ENCODE peak calls at places on chromosomes 12 and 14, in seven cellular contexts. L is transverse colon, X is substantia nigra, K is neuronal stem cell, E is caudate nucleus, H is mesenchymal stem cell, C is tibial artery. D is an unnamed sample.
A peak's percentile ranks its signal among the peaks of the same experiment; 100 is the strongest.

GRCh38 chr12:132560421-132560830 is 50.0 kb downstream of the LRCOL1 start:
- DNase-seq in L (peak; percentile 46), X (no peak), K (no peak), E (no peak), H (no peak), C (no peak), D (no peak)

GRCh38 chr12:10590976-10591375 is 22.4 kb downstream of the MAGOHB start:
- DNase-seq in L (no peak), X (no peak), K (no peak), E (no peak), H (no peak), C (no peak), D (no peak)

GRCh38 chr12:123771261-123771660 is 9.2 kb downstream of the DNAH10 start:
- DNase-seq in L (no peak), X (no peak), K (no peak), E (no peak), H (no peak), C (no peak), D (no peak)

GRCh38 chr14:61625171-61625570 is 70.1 kb upstream of the HIF1A start:
- DNase-seq in L (no peak), X (no peak), K (no peak), E (no peak), H (peak; percentile 32), C (no peak), D (no peak)

GRCh38 chr12:114876968-114877680 is 193.1 kb upstream of the TBX3 start:
- DNase-seq in L (no peak), X (no peak), K (no peak), E (no peak), H (no peak), C (no peak), D (no peak)

GRCh38 chr12:132340266-132341035 is 11.1 kb upstream of the GALNT9 start:
- DNase-seq in L (no peak), X (no peak), K (no peak), E (no peak), H (no peak), C (no peak), D (no peak)

GRCh38 chr12:114254172-114254571 is 151.8 kb downstream of the TBX5 start:
- DNase-seq in L (no peak), X (no peak), K (no peak), E (no peak), H (no peak), C (no peak), D (no peak)

GRCh38 chr12:87848248-87848868 is 180.8 kb downstream of the C12orf50 start:
- DNase-seq in L (no peak), X (no peak), K (peak; percentile 49), E (no peak), H (peak; percentile 65), C (no peak), D (no peak)

GRCh38 chr12:23204933-23205778 is 580.2 kb downstream of the ETNK1 start:
- DNase-seq in L (no peak), X (no peak), K (peak; percentile 50), E (no peak), H (peak; percentile 67), C (no peak), D (no peak)

GRCh38 chr12:22408605-22409004 is 74.1 kb upstream of the ST8SIA1 start:
- DNase-seq in L (no peak), X (no peak), K (no peak), E (no peak), H (no peak), C (no peak), D (no peak)

GRCh38 chr14:65191716-65192115 is 89.4 kb upstream of the MAX start:
- DNase-seq in L (no peak), X (no peak), K (no peak), E (no peak), H (no peak), C (no peak), D (no peak)

GRCh38 chr14:76894308-76894707 is 68.1 kb downstream of the LRRC74A start:
- DNase-seq in L (no peak), X (no peak), K (no peak), E (no peak), H (no peak), C (no peak), D (no peak)

GRCh38 chr12:108838194-108839010 is 19.0 kb downstream of the SSH1 start:
- DNase-seq in L (peak; percentile 78), X (no peak), K (no peak), E (no peak), H (peak; percentile 100), C (peak; percentile 94), D (peak; percentile 47)

GRCh38 chr14:24816929-24817637 is 183.1 kb upstream of the GZMB start:
- DNase-seq in L (peak; percentile 73), X (no peak), K (no peak), E (no peak), H (no peak), C (no peak), D (no peak)

GRCh38 chr12:40208707-40209106 is 16.1 kb upstream of the LRRK2 start:
- DNase-seq in L (peak; percentile 9), X (no peak), K (no peak), E (no peak), H (no peak), C (no peak), D (no peak)

GRCh38 chr12:66774921-66775320 is 96.0 kb upstream of the GRIP1 start:
- DNase-seq in L (no peak), X (no peak), K (no peak), E (no peak), H (no peak), C (no peak), D (no peak)

GRCh38 chr14:49769171-49769570 is 1.2 kb downstream of the KLHDC2 start:
- DNase-seq in L (peak; percentile 40), X (no peak), K (no peak), E (no peak), H (no peak), C (no peak), D (no peak)

GRCh38 chr12:6604254-6605029 is 2.7 kb downstream of the CHD4 start:
- DNase-seq in L (peak; percentile 35), X (no peak), K (no peak), E (no peak), H (no peak), C (no peak), D (no peak)

GRCh38 chr14:39158222-39158858 is 11.8 kb downstream of the TRAPPC6B start:
- DNase-seq in L (no peak), X (no peak), K (no peak), E (no peak), H (no peak), C (no peak), D (no peak)

GRCh38 chr12:123747309-123747708 is 14.8 kb upstream of the DNAH10 start:
- DNase-seq in L (no peak), X (no peak), K (no peak), E (no peak), H (no peak), C (no peak), D (no peak)

GRCh38 chr12:21795648-21796328 is 21.3 kb upstream of the KCNJ8 start:
- DNase-seq in L (no peak), X (no peak), K (no peak), E (no peak), H (no peak), C (no peak), D (no peak)

GRCh38 chr14:75487155-75487671 is 35.1 kb upstream of the BATF start:
- DNase-seq in L (no peak), X (no peak), K (no peak), E (no peak), H (no peak), C (no peak), D (no peak)

GRCh38 chr12:76290963-76291859 is 57.0 kb downstream of the BBS10 start:
- DNase-seq in L (no peak), X (no peak), K (no peak), E (no peak), H (no peak), C (no peak), D (no peak)

GRCh38 chr12:76282744-76283143 is 65.5 kb downstream of the BBS10 start:
- DNase-seq in L (no peak), X (no peak), K (no peak), E (no peak), H (no peak), C (no peak), D (no peak)

GRCh38 chr12:76284816-76285750 is 63.1 kb downstream of the BBS10 start:
- DNase-seq in L (no peak), X (no peak), K (no peak), E (no peak), H (peak; percentile 70), C (no peak), D (no peak)

DNA sequence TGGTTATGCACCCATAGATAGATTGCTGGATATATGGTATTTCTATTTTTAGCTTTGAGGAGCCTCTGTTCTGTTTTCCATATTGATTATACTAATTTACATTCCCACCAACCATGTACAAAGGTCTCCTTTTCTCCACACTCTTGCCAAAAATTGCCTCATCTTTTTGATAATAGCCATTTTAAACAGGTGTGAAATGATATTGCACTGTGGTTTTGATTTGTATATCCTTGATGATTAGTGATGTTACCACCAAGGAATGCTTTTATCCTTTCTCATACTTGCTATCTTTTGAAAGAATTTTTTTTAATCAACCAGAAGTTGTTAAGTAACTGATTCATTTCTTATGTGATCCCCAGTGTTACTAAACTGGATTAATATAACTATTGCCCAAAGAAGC is 60.0 kb downstream of the BBS10 start:
- DNase-seq in L (no peak), X (no peak), K (no peak), E (no peak), H (no peak), C (no peak), D (no peak)
- H3K27ac ChIP-seq in L (no peak overlapping the region), X (no peak overlapping the region), K (no peak overlapping the region), E (no peak overlapping the region), H (no peak overlapping the region), C (no peak overlapping the region), D (no peak overlapping the region)

GRCh38 chr14:51862839-51863235 is 2.4 kb downstream of the GNG2 start:
- DNase-seq in L (no peak), X (no peak), K (no peak), E (no peak), H (no peak), C (no peak), D (no peak)
- H3K27ac ChIP-seq in L (peak overlapping the region; percentile 66), X (no peak overlapping the region), K (no peak overlapping the region), E (no peak overlapping the region), H (no peak overlapping the region), C (no peak overlapping the region), D (peak overlapping the region; percentile 88)

GRCh38 chr12:41439858-41440257 is 251.7 kb downstream of the PDZRN4 start:
- DNase-seq in L (no peak), X (no peak), K (no peak), E (no peak), H (no peak), C (no peak), D (no peak)

GRCh38 chr12:41439134-41439533 is 251.0 kb downstream of the PDZRN4 start:
- DNase-seq in L (no peak), X (no peak), K (no peak), E (no peak), H (no peak), C (no peak), D (no peak)

GRCh38 chr12:41441180-41441579 is 253.1 kb downstream of the PDZRN4 start:
- DNase-seq in L (no peak), X (no peak), K (no peak), E (no peak), H (no peak), C (no peak), D (no peak)

GRCh38 chr12:41437578-41437977 is 249.5 kb downstream of the PDZRN4 start:
- DNase-seq in L (no peak), X (no peak), K (no peak), E (no peak), H (no peak), C (no peak), D (no peak)

GRCh38 chr12:41442905-41443304 is 254.8 kb downstream of the PDZRN4 start:
- DNase-seq in L (no peak), X (no peak), K (no peak), E (no peak), H (peak; percentile 6), C (no peak), D (no peak)
- H3K27ac ChIP-seq in L (no peak overlapping the region), X (no peak overlapping the region), K (no peak overlapping the region), E (no peak overlapping the region), H (no peak overlapping the region), C (no peak overlapping the region), D (no peak overlapping the region)

GRCh38 chr14:55458800-55459577 is 18.6 kb upstream of the TBPL2 start:
- DNase-seq in L (no peak), X (no peak), K (no peak), E (no peak), H (peak; percentile 26), C (no peak), D (no peak)
- H3K27ac ChIP-seq in L (no peak overlapping the region), X (no peak overlapping the region), K (no peak overlapping the region), E (no peak overlapping the region), H (no peak overlapping the region), C (no peak overlapping the region), D (no peak overlapping the region)

D was measured in effector memory CD4-positive, alpha-beta T cell.